ENCODE peak calls at places on chromosomes 11 and 22, in eight cellular contexts. J is fibroblast of lung, D is lower lobe of right lung, X is heart right ventricle, U is small intestine, N is mammary epithelial cell, K is psoas muscle, S is hepatocyte. Z is an unnamed sample.
A peak's percentile ranks its signal among the peaks of the same experiment; 100 is the strongest.

GRCh38 chr11:95296621-95297025 is 65.6 kb upstream of the SESN3 start:
- DNase-seq in J (peak; percentile 45), D (no peak), X (no peak), U (no peak), N (no peak), K (no peak), S (no peak), Z (no peak)

GRCh38 chr22:24400726-24401596 is 26.4 kb upstream of the ADORA2A start:
- DNase-seq in J (peak; percentile 51), D (no peak), X (no peak), U (no peak), N (no peak), K (no peak), S (no peak), Z (no peak)

GRCh38 chr11:12640926-12641849 is 33.0 kb upstream of the TEAD1 start:
- DNase-seq in J (no peak), D (no peak), X (no peak), U (no peak), N (no peak), K (no peak), S (no peak), Z (no peak)

GRCh38 chr22:27312567-27313507 is 488.7 kb downstream of the MN1 start:
- DNase-seq in J (no peak), D (no peak), X (no peak), U (no peak), N (no peak), K (no peak), S (no peak), Z (no peak)

GRCh38 chr22:43862074-43862881 is at the start of gene SULT4A1:
- DNase-seq in J (peak; percentile 36), D (no peak), X (no peak), U (peak; percentile 43), N (peak; percentile 11), K (no peak), S (peak; percentile 76), Z (no peak)

GRCh38 chr22:22474733-22475132 is 33.8 kb downstream of the ZNF280B start:
- DNase-seq in J (no peak), D (no peak), X (no peak), U (no peak), N (no peak), K (no peak), S (peak; percentile 20), Z (no peak)

GRCh38 chr11:70755410-70756158 is 357.3 kb downstream of the CTTN start:
- DNase-seq in J (peak; percentile 52), D (peak; percentile 82), X (peak; percentile 73), U (peak; percentile 64), N (peak; percentile 54), K (peak; percentile 73), S (peak; percentile 86), Z (peak; percentile 59)

GRCh38 chr11:269146-269890 is 8.9 kb upstream of the NLRP6 start:
- DNase-seq in J (no peak), D (no peak), X (no peak), U (peak; percentile 56), N (no peak), K (no peak), S (no peak), Z (peak; percentile 36)

GRCh38 chr22:29016067-29016938 is 45.3 kb downstream of the C22orf31 start:
- DNase-seq in J (no peak), D (no peak), X (no peak), U (no peak), N (no peak), K (no peak), S (no peak), Z (no peak)

GRCh38 chr11:130773436-130773835 is 142.8 kb downstream of the SNX19 start:
- DNase-seq in J (no peak), D (no peak), X (no peak), U (no peak), N (no peak), K (no peak), S (no peak), Z (no peak)

GRCh38 chr22:40276877-40277823 is 69.2 kb upstream of the ADSL start:
- DNase-seq in J (peak; percentile 60), D (no peak), X (peak; percentile 38), U (no peak), N (peak; percentile 27), K (peak; percentile 32), S (no peak), Z (no peak)

GRCh38 chr11:9316334-9316733 is 1.9 kb upstream of the TMEM41B start:
- DNase-seq in J (no peak), D (no peak), X (no peak), U (no peak), N (no peak), K (no peak), S (no peak), Z (no peak)

GRCh38 chr11:127000291-127000968 is at the start of gene KIRREL3:
- DNase-seq in J (peak; percentile 48), D (no peak), X (no peak), U (no peak), N (peak; percentile 12), K (no peak), S (peak; percentile 20), Z (no peak)

GRCh38 chr11:206516-207212 is 535 bp downstream of the BET1L start:
- DNase-seq in J (no peak), D (peak; percentile 55), X (no peak), U (peak; percentile 76), N (peak; percentile 15), K (no peak), S (peak; percentile 54), Z (no peak)

GRCh38 chr22:28027453-28028448 is 108.7 kb upstream of the PITPNB start:
- DNase-seq in J (no peak), D (no peak), X (no peak), U (no peak), N (no peak), K (no peak), S (no peak), Z (no peak)

GRCh38 chr22:19891350-19892248 is 36.9 kb upstream of the GNB1L start:
- DNase-seq in J (peak; percentile 92), D (no peak), X (no peak), U (peak; percentile 55), N (peak; percentile 85), K (no peak), S (peak; percentile 74), Z (peak; percentile 56)

GRCh38 chr11:305834-306211 is 1.8 kb upstream of the IFITM2 start:
- DNase-seq in J (no peak), D (no peak), X (no peak), U (no peak), N (no peak), K (no peak), S (no peak), Z (no peak)

GRCh38 chr11:68385128-68385527 is 72.7 kb downstream of the LRP5 start:
- DNase-seq in J (no peak), D (no peak), X (no peak), U (no peak), N (no peak), K (no peak), S (no peak), Z (no peak)

GRCh38 chr11:68390315-68390714 is 70.2 kb upstream of the PPP6R3 start:
- DNase-seq in J (no peak), D (no peak), X (no peak), U (no peak), N (no peak), K (no peak), S (no peak), Z (no peak)

GRCh38 chr11:68386331-68386978 is 74.1 kb downstream of the LRP5 start:
- DNase-seq in J (no peak), D (no peak), X (no peak), U (no peak), N (no peak), K (no peak), S (no peak), Z (no peak)

GRCh38 chr11:68388595-68389198 is 71.9 kb upstream of the PPP6R3 start:
- DNase-seq in J (no peak), D (no peak), X (no peak), U (no peak), N (no peak), K (no peak), S (no peak), Z (no peak)

GRCh38 chr11:68387840-68388239 is 72.7 kb upstream of the PPP6R3 start:
- DNase-seq in J (no peak), D (no peak), X (no peak), U (no peak), N (no peak), K (no peak), S (no peak), Z (no peak)
- H3K36me3 ChIP-seq in J (peaks cover 2% of the 10 kb centered on the region), D (peaks cover 52% of the 10 kb centered on the region), X (peaks cover 17% of the 10 kb centered on the region), U (peaks cover 6% of the 10 kb centered on the region), N (peaks cover 4% of the 10 kb centered on the region), K (no peaks in the 10 kb centered on the region), S (no peaks in the 10 kb centered on the region), Z (no peaks in the 10 kb centered on the region)

GRCh38 chr22:46280999-46281623 is 13.3 kb downstream of the TTC38 start:
- DNase-seq in J (no peak), D (peak; percentile 48), X (no peak), U (peak; percentile 21), N (no peak), K (no peak), S (no peak), Z (peak; percentile 49)
- H3K36me3 ChIP-seq in J (peaks cover 30% of the 10 kb centered on the region), D (peaks cover 96% of the 10 kb centered on the region), X (peaks cover 45% of the 10 kb centered on the region), U (peaks cover 24% of the 10 kb centered on the region), N (peaks cover 10% of the 10 kb centered on the region), K (no peaks in the 10 kb centered on the region), S (no peaks in the 10 kb centered on the region), Z (peaks cover 6% of the 10 kb centered on the region)

DNA sequence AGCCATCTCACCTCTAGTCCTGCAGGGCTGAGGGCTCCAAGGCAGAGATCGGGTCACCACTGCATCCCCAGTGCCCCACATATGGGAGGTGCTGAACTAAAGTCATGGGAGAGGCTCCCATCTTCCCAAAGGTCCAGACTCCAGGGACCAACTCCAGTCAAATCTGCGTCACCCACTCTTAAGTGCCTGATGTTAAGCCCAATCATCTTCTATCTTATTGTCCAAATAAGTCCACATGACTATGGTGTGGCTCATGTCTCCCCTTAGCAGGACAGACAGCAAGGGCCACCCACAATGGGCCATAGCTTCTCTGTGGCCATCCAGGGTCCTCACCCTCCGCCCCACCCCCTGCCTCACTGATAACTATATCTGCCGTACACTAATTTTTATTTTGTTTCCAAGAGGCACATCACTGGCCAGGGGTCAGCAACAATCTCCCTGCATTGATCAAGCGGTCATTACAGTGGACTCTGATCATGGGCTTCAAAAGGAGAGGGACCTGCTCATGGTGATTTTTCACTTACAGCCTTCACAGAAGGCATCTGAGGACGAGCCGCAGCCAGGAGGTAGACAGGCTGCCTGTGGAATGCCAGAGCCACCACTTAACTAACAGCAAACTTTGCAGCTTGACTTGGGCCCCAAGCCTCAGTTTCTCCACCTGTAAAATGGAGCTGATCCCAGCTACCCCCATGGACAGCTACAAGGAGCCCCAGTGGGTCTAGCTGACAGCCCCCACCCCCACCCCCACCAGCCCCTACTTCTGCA is 23.3 kb downstream of the MYH9 start:
- DNase-seq in J (no peak), D (no peak), X (no peak), U (no peak), N (no peak), K (no peak), S (no peak), Z (no peak)
- H3K36me3 ChIP-seq in J (peaks cover 8% of the 10 kb centered on the region), D (peaks cover 10% of the 10 kb centered on the region), X (no peaks in the 10 kb centered on the region), U (no peaks in the 10 kb centered on the region), N (peaks cover 18% of the 10 kb centered on the region), K (peaks cover 4% of the 10 kb centered on the region), S (no peaks in the 10 kb centered on the region), Z (peaks cover 17% of the 10 kb centered on the region)

GRCh38 chr11:25039165-25039564 is 542.3 kb downstream of the LUZP2 start:
- DNase-seq in J (no peak), D (no peak), X (no peak), U (no peak), N (no peak), K (no peak), S (no peak), Z (no peak)

GRCh38 chr11:25037431-25037830 is 540.6 kb downstream of the LUZP2 start:
- DNase-seq in J (no peak), D (no peak), X (no peak), U (no peak), N (no peak), K (no peak), S (no peak), Z (no peak)

GRCh38 chr11:25038131-25038530 is 541.3 kb downstream of the LUZP2 start:
- DNase-seq in J (no peak), D (no peak), X (no peak), U (no peak), N (no peak), K (no peak), S (no peak), Z (no peak)
- H3K36me3 ChIP-seq in J (no peaks in the 10 kb centered on the region), D (no peaks in the 10 kb centered on the region), X (no peaks in the 10 kb centered on the region), U (no peaks in the 10 kb centered on the region), N (no peaks in the 10 kb centered on the region), K (no peaks in the 10 kb centered on the region), S (no peaks in the 10 kb centered on the region), Z (no peaks in the 10 kb centered on the region)

Z was measured in CD8-positive, alpha-beta memory T cell.